ENCODE peak calls at places on chromosomes 16 and 17, in ten cellular contexts. G, U, D, J, O, I, H, C, S and R are unnamed samples.

GRCh38 chr17:56870163-56870651 is 36.3 kb downstream of the DGKE start:
- DNase-seq in G (no peak), U (no peak), D (no peak), J (no peak), O (no peak), I (no peak), H (no peak), C (no peak), S (no peak), R (no peak)

GRCh38 chr17:45425125-45425983 is 7.3 kb downstream of the ARHGAP27 start:
- DNase-seq in G (peak; percentile 76), U (no peak), D (peak; percentile 10), J (peak; percentile 79), O (peak; percentile 64), I (no peak), H (peak; percentile 49), C (no peak), S (peak; percentile 36), R (no peak)

GRCh38 chr16:77873066-77873465 is 84.7 kb downstream of the VAT1L start:
- DNase-seq in G (no peak), U (no peak), D (no peak), J (no peak), O (no peak), I (no peak), H (no peak), C (no peak), S (no peak), R (no peak)

GRCh38 chr17:6569391-6570302 is 13.3 kb upstream of the PITPNM3 start:
- DNase-seq in G (no peak), U (no peak), D (no peak), J (no peak), O (no peak), I (no peak), H (no peak), C (no peak), S (no peak), R (no peak)

GRCh38 chr16:57537596-57538234 is 1.3 kb upstream of the CCDC102A start:
- DNase-seq in G (no peak), U (no peak), D (no peak), J (no peak), O (no peak), I (peak; percentile 67), H (no peak), C (no peak), S (no peak), R (no peak)

GRCh38 chr17:78474631-78475146 is 96.2 kb downstream of the PGS1 start:
- DNase-seq in G (no peak), U (no peak), D (no peak), J (no peak), O (no peak), I (no peak), H (no peak), C (no peak), S (no peak), R (no peak)

GRCh38 chr16:88686439-88687253 is at the start of gene SNAI3:
- DNase-seq in G (peak; percentile 73), U (peak; percentile 66), D (no peak), J (peak; percentile 58), O (peak; percentile 68), I (peak; percentile 98), H (peak; percentile 71), C (peak; percentile 52), S (no peak), R (peak; percentile 64)

GRCh38 chr16:6160871-6161270 is 1063.3 kb upstream of the EEF2KMT start:
- DNase-seq in G (no peak), U (no peak), D (no peak), J (no peak), O (no peak), I (no peak), H (no peak), C (no peak), S (no peak), R (no peak)

GRCh38 chr16:48165961-48166578 is 10.3 kb upstream of the ABCC12 start:
- DNase-seq in G (no peak), U (no peak), D (no peak), J (no peak), O (no peak), I (no peak), H (peak; percentile 37), C (no peak), S (no peak), R (no peak)

GRCh38 chr17:8837438-8838075 is 29.9 kb downstream of the PIK3R6 start:
- DNase-seq in G (no peak), U (no peak), D (no peak), J (no peak), O (no peak), I (no peak), H (no peak), C (no peak), S (no peak), R (no peak)

GRCh38 chr16:81181013-81181720 is 57.3 kb upstream of the BCO1 start:
- DNase-seq in G (peak; percentile 91), U (no peak), D (peak; percentile 86), J (no peak), O (peak; percentile 66), I (no peak), H (peak; percentile 98), C (no peak), S (peak; percentile 98), R (no peak)

GRCh38 chr17:32658470-32659418 is 172.0 kb downstream of the CDK5R1 start:
- DNase-seq in G (no peak), U (no peak), D (no peak), J (no peak), O (no peak), I (no peak), H (no peak), C (no peak), S (no peak), R (no peak)